ENCODE peak calls at places on chromosomes 3 and 15, in eight cellular contexts. Y is mammary epithelial cell, X is fibroblast of lung, C is GM23248, N is OCI-LY7, F is K562, D is osteoblast, A is SK-N-SH. S is an unnamed sample.

GRCh38 chr15:65577129-65577996 is 33.6 kb downstream of the INTS14 start:
- DNase-seq in F (no peak), A (no peak), Y (no peak), N (peak; percentile 11), D (no peak), X (no peak), C (no peak), S (peak; percentile 35)

GRCh38 chr15:100043069-100043641 is 298.6 kb downstream of the ADAMTS17 start:
- DNase-seq in N (no peak), X (peak; percentile 55), Y (peak; percentile 75), D (no peak), F (no peak), A (no peak), C (peak; percentile 1), S (peak; percentile 87)

GRCh38 chr15:80152896-80153876 is at the start of gene FAH:
- DNase-seq in X (peak; percentile 54), C (peak; percentile 84), D (peak; percentile 66), Y (peak; percentile 63), F (peak; percentile 6), N (peak; percentile 58), A (peak; percentile 44), S (peak; percentile 48)

GRCh38 chr3:160022068-160022467 is 33.4 kb downstream of the IL12A start:
- DNase-seq in C (no peak), A (no peak), Y (no peak), F (no peak), N (no peak), D (no peak), X (no peak), S (no peak)

GRCh38 chr15:65856821-65857455 is 12.4 kb upstream of the RAB11A start:
- DNase-seq in X (peak; percentile 66), N (peak; percentile 85), D (no peak), Y (peak; percentile 37), C (peak; percentile 72), A (peak; percentile 42), F (peak; percentile 70), S (peak; percentile 23)

GRCh38 chr15:36373549-36373948 is 205.9 kb upstream of the CDIN1 start:
- DNase-seq in F (no peak), A (no peak), X (peak; percentile 41), Y (peak; percentile 69), C (no peak), D (no peak), N (no peak), S (peak; percentile 74)

GRCh38 chr15:101242160-101242998 is 9.5 kb downstream of the CHSY1 start:
- DNase-seq in N (peak; percentile 73), A (no peak), X (no peak), Y (peak; percentile 57), F (no peak), D (peak; percentile 87), C (peak; percentile 69), S (peak; percentile 68)

GRCh38 chr3:52238193-52238760 is 681 bp downstream of the TWF2 start:
- DNase-seq in F (no peak), A (no peak), N (no peak), X (no peak), Y (no peak), D (peak; percentile 85), C (peak; percentile 54), S (peak; percentile 16)

GRCh38 chr15:64017082-64017588 is 29.1 kb downstream of the DAPK2 start:
- DNase-seq in Y (peak; percentile 82), D (peak; percentile 65), N (no peak), X (no peak), A (no peak), C (peak; percentile 80), F (no peak), S (peak; percentile 67)

GRCh38 chr3:4866841-4867240 is 112.4 kb upstream of the BHLHE40 start:
- DNase-seq in Y (peak; percentile 55), X (peak; percentile 82), C (peak; percentile 78), F (no peak), N (no peak), A (no peak), D (no peak), S (peak; percentile 30)

GRCh38 chr3:194937144-194937543 is 251.5 kb downstream of the FAM43A start:
- DNase-seq in A (no peak), Y (no peak), D (no peak), C (no peak), X (no peak), N (no peak), F (no peak), S (no peak)
- H3K4me1 ChIP-seq in A (peaks cover 13% of the 10 kb centered on the region), Y (no peaks in the 10 kb centered on the region), D (no peaks in the 10 kb centered on the region), C (no peaks in the 10 kb centered on the region), X (no peaks in the 10 kb centered on the region), N (no peaks in the 10 kb centered on the region), F (no peaks in the 10 kb centered on the region), S (no peaks in the 10 kb centered on the region)

GRCh38 chr3:130395916-130396315 is 50.4 kb downstream of the COL6A5 start:
- DNase-seq in F (no peak), D (no peak), Y (peak; percentile 74), N (no peak), X (peak; percentile 34), C (peak; percentile 41), A (no peak), S (peak; percentile 23)
- H3K4me2 ChIP-seq in F (no peak overlapping the region), D (no peak overlapping the region), Y (no peak overlapping the region), N (no peak overlapping the region), X (no peak overlapping the region), C (no peak overlapping the region), A (no peak overlapping the region), S (peak overlapping the region; percentile 25)

GRCh38 chr3:48437812-48438211 is 2.1 kb downstream of the CCDC51 start:
- DNase-seq in A (no peak), N (peak; percentile 23), Y (no peak), C (no peak), F (no peak), D (no peak), X (no peak), S (no peak)
- H3K4me1 ChIP-seq in A (peaks cover 24% of the 10 kb centered on the region), N (peaks cover 50% of the 10 kb centered on the region), Y (peaks cover 42% of the 10 kb centered on the region), C (peaks cover 28% of the 10 kb centered on the region), F (peaks cover 16% of the 10 kb centered on the region), D (peaks cover 23% of the 10 kb centered on the region), X (peaks cover 16% of the 10 kb centered on the region), S (peaks cover 23% of the 10 kb centered on the region)

DNA sequence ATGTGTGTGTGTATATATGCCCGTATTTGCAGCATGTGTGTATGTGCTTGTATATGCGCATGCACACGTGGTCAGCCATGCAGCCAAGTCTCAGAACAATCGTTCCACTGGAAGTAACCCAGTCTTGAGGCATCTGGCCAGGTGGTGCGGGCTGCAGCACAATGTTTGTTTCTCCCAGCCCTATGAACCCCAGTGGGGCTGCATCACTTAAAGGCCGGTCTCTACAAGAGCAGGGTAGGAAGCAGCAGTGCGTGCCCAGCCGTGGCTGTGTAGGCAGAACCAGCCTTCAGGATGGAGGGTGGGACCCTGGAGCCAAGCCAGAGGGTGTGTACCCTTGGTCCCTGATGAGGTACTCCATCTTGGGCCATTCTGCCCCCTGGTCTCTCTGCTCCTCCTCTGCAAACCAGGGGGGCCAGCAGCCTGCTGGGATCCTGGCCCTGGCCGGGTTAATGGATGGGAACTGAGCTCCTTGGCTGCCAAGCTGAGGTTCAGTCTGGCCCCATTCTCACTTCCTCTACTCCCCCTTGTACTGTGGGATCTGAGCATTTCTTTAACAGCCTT is 11.8 kb downstream of the KLF13 start:
- DNase-seq in N (peak; percentile 72), Y (no peak), C (no peak), A (no peak), F (no peak), X (peak; percentile 5), D (peak; percentile 71), S (no peak)
- H3K4me2 ChIP-seq in N (peak overlapping the region; percentile 86), Y (peak overlapping the region; percentile 55), C (peak overlapping the region; percentile 66), A (peak overlapping the region; percentile 75), F (no peak overlapping the region), X (peak overlapping the region; percentile 72), D (peak overlapping the region; percentile 76), S (peak overlapping the region; percentile 74)

GRCh38 chr15:92074161-92074560 is 220.7 kb downstream of the SLCO3A1 start:
- DNase-seq in X (no peak), Y (no peak), F (no peak), C (no peak), A (no peak), N (no peak), D (no peak), S (no peak)
- H3K4me1 ChIP-seq in X (peaks cover 7% of the 10 kb centered on the region), Y (peaks cover 9% of the 10 kb centered on the region), F (no peaks in the 10 kb centered on the region), C (peaks cover 11% of the 10 kb centered on the region), A (peaks cover 27% of the 10 kb centered on the region), N (peaks cover 29% of the 10 kb centered on the region), D (peaks cover 20% of the 10 kb centered on the region), S (peaks cover 16% of the 10 kb centered on the region)

GRCh38 chr15:57573151-57573550 is 18.6 kb upstream of the MYZAP start:
- DNase-seq in C (no peak), X (no peak), A (no peak), Y (no peak), D (peak; percentile 19), F (no peak), N (no peak), S (no peak)

GRCh38 chr15:57571725-57572124 is 20.0 kb upstream of the MYZAP start:
- DNase-seq in D (no peak), X (no peak), N (no peak), Y (no peak), F (no peak), C (no peak), A (no peak), S (no peak)

GRCh38 chr15:57570340-57570739 is 21.4 kb upstream of the MYZAP start:
- DNase-seq in N (no peak), X (no peak), Y (no peak), C (no peak), F (no peak), D (no peak), A (no peak), S (no peak)

GRCh38 chr15:57572463-57572862 is 19.2 kb upstream of the MYZAP start:
- DNase-seq in A (no peak), N (no peak), X (no peak), D (no peak), C (peak; percentile 55), Y (no peak), F (no peak), S (no peak)

DNA sequence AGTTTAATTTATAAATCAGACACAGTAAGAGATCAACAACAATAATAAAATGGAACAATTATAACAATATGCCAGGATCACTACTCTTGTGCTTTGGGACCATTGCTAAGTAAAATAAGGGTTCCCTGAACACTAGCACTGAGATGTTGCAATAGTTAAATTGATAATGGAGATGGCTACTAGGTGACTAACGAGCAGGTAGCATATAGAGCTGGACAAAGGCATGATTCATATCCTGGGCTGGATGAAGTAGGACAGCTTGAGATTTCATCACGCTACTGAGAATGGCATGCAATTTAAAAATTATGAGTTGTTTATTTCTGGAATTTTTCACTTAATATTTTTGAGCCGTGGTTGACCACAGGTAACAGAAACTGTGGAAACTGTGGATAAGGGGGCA is 20.7 kb upstream of the MYZAP start:
- DNase-seq in X (no peak), C (peak; percentile 76), N (no peak), Y (peak; percentile 87), D (peak; percentile 54), A (no peak), F (no peak), S (peak; percentile 49)
- H3K4me2 ChIP-seq in X (no peak overlapping the region), C (no peak overlapping the region), N (no peak overlapping the region), Y (peak overlapping the region; percentile 43), D (no peak overlapping the region), A (no peak overlapping the region), F (no peak overlapping the region), S (no peak overlapping the region)

GRCh38 chr3:98540346-98540745 is 8.6 kb downstream of the GPR15 start:
- DNase-seq in X (no peak), N (peak; percentile 85), F (no peak), Y (no peak), C (no peak), A (no peak), D (no peak), S (no peak)
- H3K4me1 ChIP-seq in X (no peaks in the 10 kb centered on the region), N (peaks cover 62% of the 10 kb centered on the region), F (no peaks in the 10 kb centered on the region), Y (no peaks in the 10 kb centered on the region), C (no peaks in the 10 kb centered on the region), A (no peaks in the 10 kb centered on the region), D (no peaks in the 10 kb centered on the region), S (no peaks in the 10 kb centered on the region)

S was measured in astrocyte.